ENCODE peak calls at places on chromosome 6, in five cellular contexts. C, I, O, D and N are unnamed samples.

GRCh38 chr6:158417760-158418098 is 105.5 kb downstream of the TULP4 start:
- DNase-seq in C (no peak), I (no peak), O (no peak), D (no peak), N (no peak)

GRCh38 chr6:63713332-63713731 is 77.7 kb downstream of the PHF3 start:
- DNase-seq in C (no peak), I (no peak), O (no peak), D (no peak), N (no peak)

GRCh38 chr6:31328355-31328960 is 28.5 kb downstream of the HLA-B start:
- DNase-seq in C (no peak), I (no peak), O (no peak), D (no peak), N (no peak)

GRCh38 chr6:674956-675355 is 18.0 kb downstream of the EXOC2 start:
- DNase-seq in C (no peak), I (no peak), O (no peak), D (no peak), N (no peak)

GRCh38 chr6:13910443-13910842 is 14.3 kb upstream of the RNF182 start:
- DNase-seq in C (no peak), I (no peak), O (no peak), D (no peak), N (no peak)

GRCh38 chr6:132247381-132248159 is 153.7 kb downstream of the MOXD1 start:
- DNase-seq in C (no peak), I (no peak), O (no peak), D (no peak), N (no peak)

GRCh38 chr6:12911387-12911960 is 194.9 kb downstream of the PHACTR1 start:
- DNase-seq in C (peak), I (no peak), O (no peak), D (peak), N (no peak)

GRCh38 chr6:105045546-105045945 is 88.6 kb downstream of the LIN28B start:
- DNase-seq in C (peak), I (no peak), O (no peak), D (no peak), N (no peak)

GRCh38 chr6:135170238-135170637 is 10.9 kb upstream of the MYB start:
- DNase-seq in C (no peak), I (no peak), O (no peak), D (no peak), N (no peak)

GRCh38 chr6:25706314-25707014 is 48.1 kb upstream of the SLC17A4 start:
- DNase-seq in C (no peak), I (no peak), O (no peak), D (no peak), N (no peak)

GRCh38 chr6:67914419-67914818 is 720.7 kb upstream of the ADGRB3 start:
- DNase-seq in C (no peak), I (no peak), O (no peak), D (no peak), N (no peak)

GRCh38 chr6:82362144-82362543 is 1.5 kb upstream of the TPBG start:
- DNase-seq in C (no peak), I (no peak), O (no peak), D (no peak), N (no peak)

GRCh38 chr6:167465497-167465896 is 140.6 kb downstream of the TTLL2 start:
- DNase-seq in C (no peak), I (no peak), O (no peak), D (no peak), N (no peak)

GRCh38 chr6:84428300-84428907 is 201.0 kb upstream of the CEP162 start:
- DNase-seq in C (peak), I (no peak), O (peak), D (peak), N (peak)

GRCh38 chr6:159966981-159967380 is 1.9 kb upstream of the IGF2R start:
- DNase-seq in C (no peak), I (no peak), O (no peak), D (no peak), N (no peak)

GRCh38 chr6:109252261-109253041 is 129.8 kb downstream of the CD164 start:
- DNase-seq in C (no peak), I (no peak), O (no peak), D (no peak), N (no peak)

GRCh38 chr6:82484001-82484400 is 120.4 kb downstream of the TPBG start:
- DNase-seq in C (no peak), I (no peak), O (no peak), D (no peak), N (no peak)

GRCh38 chr6:56714982-56715456 is 72.3 kb upstream of the DST start:
- DNase-seq in C (no peak), I (no peak), O (peak), D (no peak), N (no peak)

GRCh38 chr6:37878150-37878710 is 58.7 kb downstream of the ZFAND3 start:
- DNase-seq in C (no peak), I (no peak), O (no peak), D (no peak), N (no peak)

GRCh38 chr6:79778794-79779193 is 147.7 kb downstream of the SH3BGRL2 start:
- DNase-seq in C (no peak), I (no peak), O (no peak), D (no peak), N (no peak)

GRCh38 chr6:89081423-89082322 is 1.1 kb downstream of the PNRC1 start:
- DNase-seq in C (peak), I (peak), O (peak), D (peak), N (peak)

GRCh38 chr6:89080281-89081128 is at the start of gene PNRC1:
- DNase-seq in C (peak), I (peak), O (peak), D (peak), N (peak)

GRCh38 chr6:89082439-89082838 is 1.9 kb downstream of the PNRC1 start:
- DNase-seq in C (no peak), I (no peak), O (no peak), D (no peak), N (no peak)

GRCh38 chr6:89081129-89081422 is 525 bp downstream of the PNRC1 start:
- DNase-seq in C (no peak), I (no peak), O (no peak), D (no peak), N (no peak)

DNA sequence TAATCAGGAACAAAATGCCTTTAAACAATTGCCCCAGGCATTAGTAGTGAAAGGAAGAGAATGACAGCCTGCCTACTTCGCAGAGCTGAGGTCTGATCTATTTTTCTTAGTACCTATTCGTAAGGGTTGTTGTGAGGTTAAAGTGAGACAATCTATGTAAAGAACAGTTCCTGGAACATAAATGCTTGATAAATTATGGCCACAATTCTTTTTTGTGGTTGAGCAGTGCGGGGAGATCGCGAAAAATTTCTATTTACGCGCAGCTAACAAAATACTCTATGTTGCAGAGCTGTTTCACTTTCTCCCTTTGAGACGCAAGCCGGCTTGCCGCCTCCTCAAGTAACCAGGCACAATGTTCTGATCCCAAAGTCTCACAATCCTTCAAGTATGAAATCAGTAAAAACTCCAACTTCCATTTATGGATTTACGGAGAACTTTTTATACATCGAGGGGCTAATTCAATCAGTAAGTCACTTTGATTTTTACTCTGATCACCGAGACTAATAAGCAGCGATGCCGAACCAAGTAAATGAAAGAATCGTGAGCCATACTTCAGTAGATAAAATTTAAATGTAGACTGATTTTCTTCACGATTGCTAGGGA is 839 bp upstream of the PNRC1 start:
- DNase-seq in C (no peak), I (peak), O (no peak), D (no peak), N (peak)
- TF ChIP-seq POLR2A in C (no peak), I (peak), O (no peak), D (no peak), N (peak)

GRCh38 chr6:18308070-18308735 is 43.9 kb upstream of the DEK start:
- DNase-seq in C (no peak), I (no peak), O (no peak), D (no peak), N (no peak)
- H3K4me3 ChIP-seq in C (no peak), I (no peak), O (no peak), D (no peak), N (no peak)

DNA sequence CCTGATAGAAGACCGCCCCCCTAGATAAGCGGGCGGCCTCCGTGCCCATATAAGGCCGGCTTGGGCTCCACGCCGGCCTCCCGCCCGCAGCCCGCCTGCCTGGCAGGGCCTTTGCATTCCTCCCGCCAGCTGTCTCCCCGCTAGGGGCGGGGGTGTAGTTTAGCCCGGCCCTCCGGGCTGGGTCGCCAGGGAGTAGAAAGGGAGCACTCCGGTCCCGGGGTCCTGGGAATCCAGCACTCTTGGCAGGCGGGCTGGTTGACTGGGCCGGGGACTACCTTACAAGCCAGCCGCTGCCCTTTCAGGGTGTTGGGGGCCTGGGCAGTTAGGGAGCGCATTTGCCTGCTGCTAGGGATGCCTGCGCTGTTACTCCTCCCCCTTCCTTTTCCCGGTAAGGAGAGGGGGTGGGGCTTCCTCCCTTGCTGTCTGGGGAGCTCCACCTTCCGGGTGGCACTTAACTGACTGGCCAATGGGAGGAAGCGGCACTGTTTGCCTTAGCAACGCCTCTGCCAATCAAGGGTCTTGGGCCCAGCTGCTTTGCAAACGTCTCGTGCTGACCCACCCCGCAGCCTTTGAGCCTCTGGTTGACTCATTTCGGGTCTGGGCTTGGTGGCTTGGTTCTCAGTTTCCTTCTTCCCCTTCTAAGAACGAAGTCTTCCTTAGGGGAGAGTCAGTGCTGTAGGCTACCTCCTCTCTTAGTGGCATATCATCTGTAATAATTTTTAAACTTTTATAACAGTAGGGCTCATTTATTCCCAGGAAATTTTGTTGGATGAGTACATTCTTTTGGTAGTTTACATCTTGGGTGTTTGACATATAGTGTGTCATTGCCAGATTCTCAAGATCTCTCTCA is 3.4 kb downstream of the SRF start:
- DNase-seq in C (peak), I (peak), O (peak), D (peak), N (peak)
- TF ChIP-seq POLR2A in C (no peak), I (peak), O (no peak), D (peak), N (peak)

DNA sequence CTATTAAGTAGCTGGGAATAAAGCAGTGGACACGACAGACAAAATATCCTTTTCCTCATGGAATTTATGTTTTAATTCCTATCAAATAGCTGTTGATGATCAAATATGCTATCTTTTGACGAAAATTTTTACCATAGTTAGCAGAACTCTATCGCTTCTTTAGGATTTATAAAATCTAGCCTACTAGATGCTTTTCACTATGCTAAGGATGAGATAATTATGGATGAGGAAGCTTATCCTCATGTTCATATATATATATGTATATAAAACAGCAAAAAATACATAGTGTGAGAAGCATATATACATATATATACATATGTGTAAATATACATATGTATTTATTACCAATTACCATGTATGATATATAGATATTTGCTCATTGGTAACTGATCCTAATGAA is 12.9 kb upstream of the PRSS16 start:
- DNase-seq in C (no peak), I (no peak), O (no peak), D (no peak), N (no peak)
- H3K4me3 ChIP-seq in C (peak), I (no peak), O (peak), D (peak), N (no peak)